ENCODE peak calls at places on chromosomes 6 and 20, in five cellular contexts. Z, R, K, S and H are unnamed samples.

GRCh38 chr6:26216015-26216885 is 129.0 kb downstream of the HFE start:
- DNase-seq in Z (no peak), R (no peak), K (peak), S (peak), H (no peak)

GRCh38 chr20:57323034-57323433 is 6.6 kb upstream of the SPO11 start:
- DNase-seq in Z (peak), R (peak), K (no peak), S (no peak), H (no peak)

GRCh38 chr6:40779399-40779798 is 192.2 kb upstream of the LRFN2 start:
- DNase-seq in Z (no peak), R (no peak), K (no peak), S (no peak), H (no peak)

GRCh38 chr20:57867807-57868206 is 158.0 kb upstream of the PMEPA1 start:
- DNase-seq in Z (no peak), R (peak), K (no peak), S (no peak), H (no peak)

GRCh38 chr20:23273776-23274175 is 76.8 kb upstream of the NXT1 start:
- DNase-seq in Z (no peak), R (no peak), K (no peak), S (no peak), H (no peak)

GRCh38 chr6:142773859-142774258 is 171.1 kb downstream of the HIVEP2 start:
- DNase-seq in Z (no peak), R (no peak), K (no peak), S (no peak), H (no peak)

GRCh38 chr20:63344616-63345327 is 16.4 kb downstream of the CHRNA4 start:
- DNase-seq in Z (no peak), R (no peak), K (no peak), S (no peak), H (no peak)

GRCh38 chr6:132491303-132491702 is 21.6 kb downstream of the STX7 start:
- DNase-seq in Z (no peak), R (no peak), K (no peak), S (no peak), H (no peak)

GRCh38 chr20:61735503-61735785 is 330.2 kb downstream of the TAF4 start:
- DNase-seq in Z (no peak), R (no peak), K (no peak), S (no peak), H (no peak)

GRCh38 chr20:37341632-37342031 is 4.3 kb upstream of the SRC start:
- DNase-seq in Z (no peak), R (no peak), K (no peak), S (no peak), H (no peak)

GRCh38 chr20:50921783-50922501 is 9.3 kb downstream of the ADNP start:
- DNase-seq in Z (no peak), R (no peak), K (no peak), S (no peak), H (no peak)

GRCh38 chr6:39396854-39397253 is 74.4 kb upstream of the KCNK16 start:
- DNase-seq in Z (no peak), R (no peak), K (no peak), S (no peak), H (no peak)

GRCh38 chr6:27130668-27131428 is 116.7 kb upstream of the PRSS16 start:
- DNase-seq in Z (no peak), R (no peak), K (no peak), S (no peak), H (no peak)

GRCh38 chr6:42142118-42142835 is at the start of gene C6orf132:
- DNase-seq in Z (no peak), R (peak), K (peak), S (no peak), H (no peak)

GRCh38 chr6:149112976-149113375 is 204.5 kb upstream of the TAB2 start:
- DNase-seq in Z (no peak), R (no peak), K (no peak), S (no peak), H (no peak)

GRCh38 chr20:48051810-48052491 is 266.7 kb upstream of the SULF2 start:
- DNase-seq in Z (no peak), R (no peak), K (no peak), S (no peak), H (no peak)

GRCh38 chr6:5513393-5513792 is 252.1 kb downstream of the FARS2 start:
- DNase-seq in Z (no peak), R (no peak), K (no peak), S (no peak), H (no peak)

GRCh38 chr6:122381494-122382083 is 17.9 kb upstream of the HSF2 start:
- DNase-seq in Z (peak), R (no peak), K (peak), S (peak), H (peak)

GRCh38 chr6:91678679-91679078 is 1091.8 kb upstream of the MAP3K7 start:
- DNase-seq in Z (no peak), R (no peak), K (no peak), S (no peak), H (no peak)

GRCh38 chr6:108438918-108439317 is 121.8 kb upstream of the FOXO3 start:
- DNase-seq in Z (no peak), R (no peak), K (no peak), S (no peak), H (no peak)

GRCh38 chr6:27882624-27883023 is 29.6 kb downstream of the OR2B2 start:
- DNase-seq in Z (no peak), R (no peak), K (no peak), S (no peak), H (no peak)

GRCh38 chr6:16136536-16137450 is 7.9 kb downstream of the MYLIP start:
- DNase-seq in Z (no peak), R (no peak), K (no peak), S (no peak), H (no peak)

GRCh38 chr6:152343735-152344360 is 293.3 kb downstream of the SYNE1 start:
- DNase-seq in Z (no peak), R (no peak), K (no peak), S (no peak), H (no peak)

GRCh38 chr6:167400482-167401138 is 75.7 kb downstream of the TTLL2 start:
- DNase-seq in Z (no peak), R (no peak), K (no peak), S (no peak), H (no peak)

GRCh38 chr20:45138451-45139300 is 14.4 kb upstream of the WFDC12 start:
- DNase-seq in Z (peak), R (peak), K (peak), S (no peak), H (peak)

GRCh38 chr20:7540923-7541322 is 399.3 kb downstream of the HAO1 start:
- DNase-seq in Z (no peak), R (no peak), K (no peak), S (no peak), H (no peak)

GRCh38 chr6:100171533-100172321 is 177.7 kb upstream of the MCHR2 start:
- DNase-seq in Z (no peak), R (no peak), K (no peak), S (peak), H (no peak)

GRCh38 chr6:96235927-96236326 is 220.2 kb downstream of the FUT9 start:
- DNase-seq in Z (no peak), R (no peak), K (no peak), S (no peak), H (no peak)

GRCh38 chr6:56902551-56903464 is 52.1 kb upstream of the BEND6 start:
- DNase-seq in Z (no peak), R (no peak), K (peak), S (no peak), H (peak)

GRCh38 chr6:34610819-34611477 is 54.8 kb upstream of the SPDEF start:
- DNase-seq in Z (no peak), R (no peak), K (peak), S (no peak), H (no peak)
- TF ChIP-seq SUZ12 in Z (no peak), R (no peak), K (no peak), S (no peak), H (no peak)

DNA sequence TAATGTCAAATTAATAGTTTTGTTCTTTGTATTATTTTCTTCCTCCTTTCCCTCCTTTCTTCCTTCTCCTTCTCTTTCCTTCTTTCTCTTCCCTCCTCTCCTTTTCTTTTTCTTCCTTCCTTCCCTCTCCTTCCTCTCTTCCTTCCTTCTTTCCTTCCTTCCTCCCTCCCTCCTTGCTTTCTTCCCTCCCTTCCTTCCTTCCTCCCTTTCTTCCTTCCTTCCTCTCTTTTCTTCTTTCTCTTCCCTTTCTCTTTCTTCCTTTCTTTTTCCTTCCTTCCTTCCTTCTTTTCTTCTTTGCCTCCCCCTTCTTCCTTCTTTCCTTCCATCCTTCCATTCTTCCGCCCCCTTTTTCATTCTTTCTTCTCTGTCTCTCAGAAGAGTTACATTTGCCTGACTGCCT is 518.2 kb upstream of the ID4 start:
- DNase-seq in Z (no peak), R (no peak), K (no peak), S (no peak), H (no peak)
- TF ChIP-seq SUZ12 in Z (no peak), R (no peak), K (no peak), S (no peak), H (no peak)

GRCh38 chr6:99002826-99003225 is 55.1 kb upstream of the FBXL4 start:
- DNase-seq in Z (no peak), R (no peak), K (no peak), S (no peak), H (no peak)
- TF ChIP-seq SUZ12 in Z (no peak), R (no peak), K (no peak), S (no peak), H (no peak)

GRCh38 chr6:19804362-19805145 is 32.6 kb upstream of the ID4 start:
- DNase-seq in Z (peak), R (peak), K (peak), S (no peak), H (peak)
- TF ChIP-seq SUZ12 in Z (no peak), R (no peak), K (no peak), S (no peak), H (no peak)

GRCh38 chr6:111938710-111939109 is 65.5 kb upstream of the FYN start:
- DNase-seq in Z (no peak), R (no peak), K (peak), S (no peak), H (no peak)
- TF ChIP-seq SUZ12 in Z (no peak), R (no peak), K (no peak), S (no peak), H (no peak)

DNA sequence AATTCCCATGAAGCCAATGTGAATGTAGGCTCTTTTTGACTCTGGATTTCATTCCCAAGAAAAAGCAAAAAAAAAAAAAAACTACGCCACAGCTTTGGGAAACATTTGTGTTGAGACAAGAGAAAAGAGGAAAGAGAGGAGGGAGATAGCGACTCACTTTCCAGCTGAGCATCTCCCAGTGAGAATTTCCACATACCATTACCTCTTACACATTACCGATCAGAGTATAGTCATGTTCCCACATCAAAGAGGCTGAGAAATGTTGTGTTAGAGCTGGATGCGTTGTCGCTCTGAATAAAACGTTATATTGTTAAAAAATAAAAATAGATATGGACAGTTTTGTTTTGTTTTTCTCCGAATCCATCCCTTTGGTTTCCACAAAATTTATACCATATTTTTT is 1019.3 kb upstream of the ADGRB3 start:
- DNase-seq in Z (no peak), R (no peak), K (no peak), S (no peak), H (no peak)
- TF ChIP-seq SUZ12 in Z (no peak), R (no peak), K (no peak), S (no peak), H (no peak)

GRCh38 chr6:36432151-36432633 is 10.5 kb downstream of the PXT1 start:
- DNase-seq in Z (no peak), R (no peak), K (no peak), S (no peak), H (no peak)
- TF ChIP-seq SUZ12 in Z (no peak), R (no peak), K (no peak), S (no peak), H (no peak)